ENCODE peak calls at places on chromosomes 2 and 18, in six cellular contexts. P is choroid plexus epithelial cell, S is Peyer's patch, G is fibroblast of lung, B is fibroblast of villous mesenchyme, Q is NB4. X is an unnamed sample.
A peak's percentile ranks its signal among the peaks of the same experiment; 100 is the strongest.

GRCh38 chr2:74004212-74005182 is 19.8 kb downstream of the TET3 start:
- DNase-seq in Q (no peak), G (no peak), S (peak; percentile 27), P (no peak), B (no peak), X (no peak)

GRCh38 chr2:214410918-214411554 is at the start of gene VWC2L:
- DNase-seq in Q (peak; percentile 70), P (peak; percentile 80), B (peak; percentile 66), G (peak; percentile 77), S (no peak), X (peak; percentile 64)

GRCh38 chr2:237772513-237772912 is 26.1 kb upstream of the RBM44 start:
- DNase-seq in G (no peak), P (no peak), B (no peak), S (no peak), Q (no peak), X (peak; percentile 15)

GRCh38 chr2:118345465-118345864 is 257.2 kb downstream of the INSIG2 start:
- DNase-seq in B (no peak), P (no peak), S (no peak), G (no peak), Q (no peak), X (no peak)

GRCh38 chr2:88059979-88060906 is 4.7 kb upstream of the KRCC1 start:
- DNase-seq in Q (peak; percentile 63), G (peak; percentile 29), B (peak; percentile 29), S (peak; percentile 61), P (peak; percentile 58), X (peak; percentile 52)

GRCh38 chr2:237529452-237530402 is 36.6 kb upstream of the PRLH start:
- DNase-seq in S (no peak), P (no peak), G (no peak), Q (peak; percentile 66), B (no peak), X (no peak)

GRCh38 chr18:43159091-43159490 is 43.6 kb upstream of the RIT2 start:
- DNase-seq in P (peak; percentile 82), Q (no peak), G (peak; percentile 66), B (no peak), S (no peak), X (peak; percentile 87)

GRCh38 chr2:162573288-162573687 is 229.4 kb downstream of the GCA start:
- DNase-seq in P (no peak), G (no peak), Q (no peak), S (no peak), B (no peak), X (no peak)

GRCh38 chr2:191612496-191612895 is 65.4 kb upstream of the NABP1 start:
- DNase-seq in B (peak; percentile 47), S (no peak), P (peak; percentile 80), G (peak; percentile 100), Q (no peak), X (peak; percentile 92)

DNA sequence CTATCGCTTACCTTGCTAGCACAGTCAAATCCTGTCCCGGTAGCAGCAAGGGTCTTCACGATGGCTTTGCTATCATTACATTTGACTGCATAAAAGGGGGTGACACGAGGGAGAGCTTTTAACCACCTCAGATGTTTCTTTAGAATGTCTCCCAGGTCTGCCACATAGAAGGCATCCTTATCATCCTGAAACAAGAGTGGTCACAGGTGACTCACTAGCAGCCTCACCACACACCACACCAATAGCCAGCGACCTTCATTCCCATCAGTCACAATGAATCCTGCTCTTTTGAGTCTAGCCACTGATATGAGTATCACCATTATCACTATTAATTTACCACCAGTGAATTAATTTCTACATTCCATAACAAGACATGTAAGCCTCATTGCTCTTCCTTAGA is 3.7 kb downstream of the ODC1 start:
- DNase-seq in P (no peak), Q (no peak), S (no peak), B (no peak), G (peak; percentile 51), X (no peak)
- H3K4me3 ChIP-seq in P (no peak overlapping the region), Q (peak overlapping the region; percentile 80), S (no peak overlapping the region), B (no peak overlapping the region), G (no peak overlapping the region), X (no peak overlapping the region)

GRCh38 chr2:169363027-169363569 is 764 bp upstream of the LRP2 start:
- DNase-seq in Q (no peak), B (no peak), P (peak; percentile 1), G (no peak), S (no peak), X (peak; percentile 9)

GRCh38 chr2:169361706-169362345 is 508 bp downstream of the LRP2 start:
- DNase-seq in B (no peak), G (peak; percentile 11), P (peak; percentile 6), S (no peak), Q (peak; percentile 30), X (peak; percentile 3)

GRCh38 chr2:169363570-169364150 is 1.3 kb upstream of the LRP2 start:
- DNase-seq in Q (peak; percentile 37), S (peak; percentile 46), P (peak; percentile 23), B (no peak), G (no peak), X (peak; percentile 2)

GRCh38 chr2:169360984-169361705 is 1.2 kb downstream of the LRP2 start:
- DNase-seq in P (no peak), S (no peak), Q (no peak), B (no peak), G (no peak), X (no peak)

GRCh38 chr2:169362346-169363026 is at the start of gene LRP2:
- DNase-seq in G (no peak), S (no peak), B (no peak), P (peak; percentile 2), Q (peak; percentile 15), X (no peak)
- TF ChIP-seq CTCF in G (no peak), S (no peak), B (no peak), P (no peak), Q (peak; percentile 3), X (peak; percentile 3)

GRCh38 chr2:67646714-67647333 is 249.7 kb downstream of the ETAA1 start:
- DNase-seq in B (no peak), Q (peak; percentile 10), P (no peak), G (no peak), S (no peak), X (no peak)
- H3K4me3 ChIP-seq in B (no peak overlapping the region), Q (no peak overlapping the region), P (no peak overlapping the region), G (no peak overlapping the region), S (no peak overlapping the region), X (no peak overlapping the region)

DNA sequence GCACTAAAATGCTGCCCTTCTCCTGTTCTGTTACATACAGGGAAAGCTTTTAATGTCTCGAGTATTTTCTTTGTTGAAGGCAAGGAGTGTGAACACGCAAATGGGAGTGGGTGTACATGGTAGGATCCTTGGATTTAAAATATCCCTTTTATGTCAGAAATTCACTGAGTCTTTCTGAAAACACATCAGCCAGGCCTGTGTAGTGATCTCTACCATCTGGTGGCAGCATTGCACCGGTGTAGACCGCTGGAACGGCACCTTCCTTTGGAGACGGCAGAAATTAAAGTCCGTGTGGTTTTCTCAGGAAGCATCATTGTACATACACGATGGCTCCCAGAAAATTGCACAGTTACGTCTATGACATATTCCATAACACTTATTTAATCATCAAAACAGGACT is 515.8 kb downstream of the GALR1 start:
- DNase-seq in P (peak; percentile 16), G (peak; percentile 0), S (no peak), Q (peak; percentile 58), B (no peak), X (no peak)
- TF ChIP-seq CTCF in P (peak; percentile 37), G (no peak), S (no peak), Q (peak; percentile 47), B (no peak), X (no peak)

X was measured in fibroblast of the aortic adventitia.